ENCODE peak calls at places on chromosomes 6 and 20, in five cellular contexts. P, C, M, Q and H are unnamed samples.

GRCh38 chr6:35352735-35353134 is 10.4 kb downstream of the PPARD start:
- DNase-seq in M (no peak), Q (no peak), C (no peak), P (no peak), H (no peak)

GRCh38 chr6:82251942-82252341 is 4.4 kb upstream of the IBTK start:
- DNase-seq in C (no peak), Q (peak; percentile 75), P (no peak), M (no peak), H (no peak)

GRCh38 chr20:44028341-44028715 is 113.7 kb downstream of the TOX2 start:
- DNase-seq in M (no peak), P (no peak), C (no peak), Q (no peak), H (no peak)

GRCh38 chr20:48295445-48295903 is 510.2 kb upstream of the SULF2 start:
- DNase-seq in Q (peak; percentile 98), P (no peak), M (no peak), C (peak; percentile 43), H (peak; percentile 76)

GRCh38 chr20:5221078-5221430 is 94.2 kb downstream of the CDS2 start:
- DNase-seq in Q (no peak), P (no peak), C (no peak), M (no peak), H (no peak)

GRCh38 chr6:3410385-3411360 is 46.2 kb downstream of the SLC22A23 start:
- DNase-seq in M (no peak), C (no peak), P (no peak), Q (peak; percentile 72), H (peak; percentile 16)

GRCh38 chr20:47926731-47927130 is 141.4 kb upstream of the SULF2 start:
- DNase-seq in M (no peak), P (no peak), Q (no peak), C (no peak), H (no peak)

GRCh38 chr6:79076160-79076559 is 1.9 kb downstream of the PHIP start:
- DNase-seq in Q (peak; percentile 33), P (no peak), C (no peak), M (no peak), H (no peak)

GRCh38 chr20:11453430-11453829 is 464.3 kb upstream of the BTBD3 start:
- DNase-seq in M (no peak), P (no peak), Q (peak; percentile 56), C (no peak), H (no peak)

GRCh38 chr20:25011831-25012241 is 19.3 kb upstream of the APMAP start:
- DNase-seq in P (no peak), Q (no peak), C (no peak), M (peak; percentile 49), H (no peak)

GRCh38 chr20:51411867-51412266 is 130.7 kb downstream of the NFATC2 start:
- DNase-seq in P (no peak), M (no peak), Q (no peak), C (no peak), H (no peak)

GRCh38 chr6:42696526-42697267 is 25.7 kb downstream of the PRPH2 start:
- DNase-seq in M (no peak), P (no peak), C (no peak), Q (peak; percentile 90), H (peak; percentile 59)

GRCh38 chr20:2130062-2130591 is 28.5 kb downstream of the STK35 start:
- DNase-seq in Q (no peak), M (no peak), C (no peak), P (no peak), H (no peak)

GRCh38 chr6:6362051-6362450 is 41.6 kb upstream of the F13A1 start:
- DNase-seq in C (no peak), M (no peak), P (no peak), Q (no peak), H (no peak)

GRCh38 chr6:50825375-50826036 is 6.8 kb downstream of the TFAP2B start:
- DNase-seq in Q (no peak), M (no peak), C (no peak), P (no peak), H (no peak)

GRCh38 chr6:170131351-170131750 is 159.5 kb downstream of the DLL1 start:
- DNase-seq in P (no peak), Q (no peak), M (peak; percentile 47), C (no peak), H (no peak)

GRCh38 chr6:37538107-37538506 is 38.4 kb upstream of the CCDC167 start:
- DNase-seq in Q (no peak), M (no peak), P (no peak), C (no peak), H (no peak)

GRCh38 chr6:142624978-142625715 is 319.8 kb downstream of the HIVEP2 start:
- DNase-seq in C (no peak), M (no peak), Q (no peak), P (no peak), H (no peak)

GRCh38 chr6:7726416-7727149 is 684 bp downstream of the BMP6 start:
- DNase-seq in M (no peak), Q (peak; percentile 7), P (no peak), C (no peak), H (no peak)

GRCh38 chr6:56890683-56891429 is 64.1 kb upstream of the BEND6 start:
- DNase-seq in C (no peak), P (no peak), M (no peak), Q (peak; percentile 95), H (peak; percentile 28)

GRCh38 chr20:15018966-15019365 is 681.6 kb upstream of the FLRT3 start:
- DNase-seq in P (no peak), C (no peak), Q (no peak), M (no peak), H (no peak)

GRCh38 chr6:101395345-101395744 is 1.8 kb downstream of the GRIK2 start:
- DNase-seq in P (no peak), Q (peak; percentile 35), M (no peak), C (no peak), H (no peak)

GRCh38 chr20:46127396-46128010 is 9.4 kb downstream of the CD40 start:
- DNase-seq in P (no peak), C (no peak), Q (no peak), M (no peak), H (no peak)

GRCh38 chr6:6788394-6789020 is 200.0 kb downstream of the LY86 start:
- DNase-seq in M (no peak), P (no peak), C (no peak), Q (no peak), H (no peak)

GRCh38 chr6:71529769-71530168 is 241.2 kb downstream of the OGFRL1 start:
- DNase-seq in C (no peak), P (no peak), M (no peak), Q (no peak), H (no peak)

GRCh38 chr6:75144396-75144795 is 61.5 kb downstream of the COL12A1 start:
- DNase-seq in P (no peak), C (no peak), Q (no peak), M (no peak), H (no peak)

GRCh38 chr6:114945392-114945791 is 602.6 kb upstream of the HS3ST5 start:
- DNase-seq in M (no peak), P (no peak), Q (no peak), C (no peak), H (no peak)

GRCh38 chr6:52672422-52673025 is 1.6 kb downstream of the TMEM14A start:
- DNase-seq in Q (no peak), C (no peak), M (no peak), P (no peak), H (peak; percentile 61)

GRCh38 chr6:144219056-144219685 is 66.0 kb upstream of the UTRN start:
- DNase-seq in C (no peak), M (no peak), Q (peak; percentile 79), P (no peak), H (no peak)

GRCh38 chr6:75317503-75318206 is 33.1 kb upstream of the TMEM30A start:
- DNase-seq in M (no peak), Q (peak; percentile 79), C (no peak), P (no peak), H (no peak)

GRCh38 chr6:131013495-131013894 is 49.5 kb downstream of the EPB41L2 start:
- DNase-seq in M (no peak), Q (peak; percentile 92), C (no peak), P (no peak), H (peak; percentile 57)

GRCh38 chr6:4008324-4009047 is 70.5 kb downstream of the FAM217A start:
- DNase-seq in M (no peak), Q (peak; percentile 95), P (no peak), C (no peak), H (no peak)

GRCh38 chr6:160374836-160375560 is 26.8 kb downstream of the SLC22A3 start:
- DNase-seq in Q (no peak), P (no peak), M (no peak), C (no peak), H (no peak)
- H3K4me3 ChIP-seq in Q (no peak overlapping the region), P (no peak overlapping the region), M (no peak overlapping the region), C (no peak overlapping the region), H (no peak overlapping the region)

GRCh38 chr6:127938701-127939100 is 37.8 kb upstream of the THEMIS start:
- DNase-seq in C (no peak), M (no peak), P (no peak), Q (peak; percentile 67), H (no peak)
- H3K4me3 ChIP-seq in C (no peak overlapping the region), M (no peak overlapping the region), P (no peak overlapping the region), Q (no peak overlapping the region), H (no peak overlapping the region)

GRCh38 chr6:135085700-135086413 is 31.2 kb upstream of the HBS1L start:
- DNase-seq in C (no peak), Q (no peak), P (no peak), M (no peak), H (no peak)

GRCh38 chr6:135088232-135088760 is 33.7 kb upstream of the HBS1L start:
- DNase-seq in M (no peak), Q (no peak), P (no peak), C (no peak), H (no peak)

GRCh38 chr6:135086414-135086764 is 31.8 kb upstream of the HBS1L start:
- DNase-seq in Q (no peak), P (no peak), M (no peak), C (no peak), H (no peak)

GRCh38 chr6:135087803-135088202 is 33.2 kb upstream of the HBS1L start:
- DNase-seq in P (no peak), C (no peak), M (no peak), Q (no peak), H (no peak)

GRCh38 chr6:135087403-135087802 is 32.8 kb upstream of the HBS1L start:
- DNase-seq in P (no peak), C (no peak), M (no peak), Q (no peak), H (no peak)
- H3K4me3 ChIP-seq in P (no peak overlapping the region), C (no peak overlapping the region), M (no peak overlapping the region), Q (no peak overlapping the region), H (no peak overlapping the region)

GRCh38 chr6:32112436-32112980 is 3.4 kb upstream of the TNXB start:
- DNase-seq in P (no peak), C (peak; percentile 43), Q (peak; percentile 39), M (no peak), H (no peak)

GRCh38 chr6:32110632-32111031 is 1.5 kb upstream of the TNXB start:
- DNase-seq in C (no peak), M (peak; percentile 70), P (no peak), Q (no peak), H (peak; percentile 55)

GRCh38 chr6:32109765-32110160 is 625 bp upstream of the TNXB start:
- DNase-seq in Q (no peak), C (no peak), M (no peak), P (no peak), H (no peak)

GRCh38 chr6:32113386-32114352 is 4.5 kb upstream of the TNXB start:
- DNase-seq in Q (peak; percentile 99), P (peak; percentile 79), C (peak; percentile 68), M (peak; percentile 96), H (peak; percentile 95)

GRCh38 chr6:32111424-32112066 is 2.4 kb upstream of the TNXB start:
- DNase-seq in P (no peak), Q (no peak), C (no peak), M (no peak), H (no peak)
- H3K4me3 ChIP-seq in P (no peak overlapping the region), Q (no peak overlapping the region), C (no peak overlapping the region), M (no peak overlapping the region), H (no peak overlapping the region)